ENCODE peak calls at places on chromosomes 5 and 9, in four cellular contexts. F is mucosa of descending colon; Z is stimulated activated CD4-positive, alpha-beta T cell treated with anti-CD3 and anti-CD28 coated beads, TNF-alpha, amount 100 ng/mL, for 1 hour; C is cardiac fibroblast. H is an unnamed sample.

GRCh38 chr5:93574939-93575241 is 6.1 kb downstream of the NR2F1-AS1 start:
- DNase-seq in F (no peak), C (no peak), Z (no peak), H (no peak)

GRCh38 chr9:69885474-69885929 is 64.9 kb downstream of the CFAP95 start:
- DNase-seq in C (peak), F (no peak), Z (no peak), H (peak)

GRCh38 chr9:91405343-91406077 is 18.1 kb downstream of the NFIL3 start:
- DNase-seq in Z (no peak), F (no peak), C (no peak), H (no peak)

GRCh38 chr5:166767858-166768257 is 1523.6 kb upstream of the WWC1 start:
- DNase-seq in C (no peak), Z (no peak), F (no peak), H (no peak)

GRCh38 chr9:98606730-98607129 is 102.0 kb downstream of the GABBR2 start:
- DNase-seq in F (no peak), C (no peak), Z (no peak), H (no peak)

GRCh38 chr9:135028956-135029355 is 58.5 kb upstream of the OLFM1 start:
- DNase-seq in F (no peak), C (no peak), Z (no peak), H (no peak)

GRCh38 chr5:137933491-137933911 is 44.2 kb downstream of the PKD2L2 start:
- DNase-seq in F (no peak), Z (no peak), C (peak), H (no peak)

GRCh38 chr5:152632380-152632779 is 227.3 kb upstream of the NMUR2 start:
- DNase-seq in C (no peak), F (no peak), Z (no peak), H (no peak)

GRCh38 chr5:130740047-130740569 is 424.9 kb downstream of the HINT1 start:
- DNase-seq in C (no peak), Z (no peak), F (no peak), H (no peak)

GRCh38 chr5:83632874-83633273 is 87.8 kb downstream of the HAPLN1 start:
- DNase-seq in Z (no peak), C (peak), F (no peak), H (no peak)

GRCh38 chr5:127957183-127957582 is 126.4 kb upstream of the SLC12A2 start:
- DNase-seq in F (peak), Z (no peak), C (peak), H (peak)

GRCh38 chr9:98916660-98917059 is 27.0 kb upstream of the COL15A1 start:
- DNase-seq in Z (no peak), C (no peak), F (peak), H (peak)

GRCh38 chr9:129383005-129383414 is 204.9 kb upstream of the IER5L start:
- DNase-seq in Z (no peak), C (no peak), F (peak), H (peak)

GRCh38 chr9:114869845-114870244 is 60.5 kb downstream of the TNFSF8 start:
- DNase-seq in Z (no peak), F (peak), C (no peak), H (peak)

GRCh38 chr9:28134577-28134976 is 561.3 kb upstream of the C9orf72 start:
- DNase-seq in Z (no peak), C (no peak), F (no peak), H (no peak)

GRCh38 chr9:36738318-36738975 is 165.8 kb downstream of the MELK start:
- DNase-seq in F (no peak), Z (no peak), C (peak), H (no peak)

GRCh38 chr5:42005561-42006153 is 80.6 kb downstream of the FBXO4 start:
- DNase-seq in Z (no peak), C (peak), F (no peak), H (no peak)

GRCh38 chr9:79684711-79685575 is 113.2 kb downstream of the TLE4 start:
- DNase-seq in F (no peak), Z (no peak), C (peak), H (no peak)